ENCODE peak calls at places on chromosomes 5 and 9, in six cellular contexts. D is cardiac muscle cell, Z is thyroid gland, R is A549, W is colonic mucosa, J is endothelial cell of umbilical vein. A is an unnamed sample.

GRCh38 chr5:159883522-159883950 is 32.7 kb upstream of the ADRA1B start:
- DNase-seq in J (no peak), W (no peak), R (no peak), D (no peak), Z (no peak), A (peak; percentile 70)

GRCh38 chr5:5169466-5169865 is 29.3 kb downstream of the ADAMTS16 start:
- DNase-seq in R (no peak), J (no peak), W (no peak), D (no peak), Z (no peak), A (no peak)

GRCh38 chr5:1505506-1506241 is 18.1 kb downstream of the LPCAT1 start:
- DNase-seq in J (no peak), R (no peak), D (no peak), Z (no peak), W (no peak), A (no peak)

GRCh38 chr9:3434594-3434993 is 91.2 kb downstream of the RFX3 start:
- DNase-seq in J (no peak), R (no peak), W (no peak), Z (no peak), D (no peak), A (peak; percentile 55)

GRCh38 chr9:124133752-124134151 is 122.2 kb downstream of the LHX2 start:
- DNase-seq in D (peak; percentile 25), R (no peak), W (peak; percentile 64), Z (no peak), J (peak; percentile 68), A (no peak)

GRCh38 chr5:10724799-10725507 is 36.1 kb downstream of the DAP start:
- DNase-seq in D (no peak), R (peak; percentile 84), J (peak; percentile 97), W (no peak), Z (peak; percentile 39), A (peak; percentile 38)

GRCh38 chr5:94540856-94541494 is 77.4 kb downstream of the KIAA0825 start:
- DNase-seq in R (no peak), J (no peak), W (no peak), Z (no peak), D (no peak), A (no peak)

GRCh38 chr9:114894206-114894605 is 36.2 kb downstream of the TNFSF8 start:
- DNase-seq in D (no peak), J (no peak), R (no peak), W (no peak), Z (no peak), A (no peak)

GRCh38 chr9:137198748-137199276 is 1.7 kb downstream of the TPRN start:
- DNase-seq in J (no peak), R (no peak), W (peak; percentile 61), Z (no peak), D (no peak), A (no peak)

GRCh38 chr9:37953775-37954437 is 50.0 kb upstream of the SLC25A51 start:
- DNase-seq in J (peak; percentile 97), Z (no peak), D (no peak), W (no peak), R (peak; percentile 92), A (peak; percentile 87)
- H3K4me3 ChIP-seq in J (no peak overlapping the region), Z (no peak overlapping the region), D (no peak overlapping the region), W (no peak overlapping the region), R (no peak overlapping the region), A (no peak overlapping the region)

DNA sequence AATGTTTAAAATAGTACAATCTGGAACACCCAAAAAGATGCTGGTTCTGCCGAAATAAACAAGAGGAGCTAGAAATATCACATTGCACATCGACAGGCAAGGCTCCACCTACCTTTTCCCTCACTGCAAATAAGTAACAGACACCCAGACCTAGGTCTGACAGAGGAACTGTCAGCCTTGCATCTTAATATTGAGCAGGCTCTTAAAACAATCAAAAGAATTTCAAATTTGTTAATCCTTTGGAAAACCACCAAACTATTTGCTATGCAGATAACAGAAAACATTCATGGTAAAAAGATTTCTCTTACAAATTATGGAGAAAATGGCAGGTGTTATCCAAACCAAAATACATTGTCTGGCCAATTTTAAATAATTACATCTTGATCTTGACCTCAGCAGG is 71.3 kb downstream of the FRMD3 start:
- DNase-seq in W (no peak), J (no peak), R (no peak), D (no peak), Z (no peak), A (no peak)
- TF ChIP-seq CTCF in W (no peak), J (no peak), R (no peak), D (no peak), Z (no peak), A (no peak)

DNA sequence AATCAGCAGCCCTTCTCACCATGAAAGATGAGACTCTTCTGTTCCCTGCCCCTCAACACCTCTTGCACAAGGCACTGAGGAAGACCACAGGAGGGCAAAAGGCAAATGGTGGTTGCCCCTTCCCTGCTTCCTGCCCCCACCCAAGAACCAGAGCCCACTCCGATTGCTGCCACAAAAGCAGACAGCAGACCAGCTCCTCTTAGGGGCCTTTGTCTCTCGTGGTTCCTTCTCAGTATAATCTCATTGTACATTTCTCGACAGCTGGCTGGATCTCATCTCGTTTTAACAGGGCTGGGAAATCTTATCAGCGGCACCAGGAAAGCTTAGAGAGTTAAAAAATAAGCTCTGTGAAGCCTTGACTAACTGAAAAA is 1.1 kb downstream of the MVB12B start:
- DNase-seq in Z (no peak), D (no peak), W (no peak), R (no peak), J (no peak), A (no peak)
- H3K4me3 ChIP-seq in Z (no peak overlapping the region), D (peak overlapping the region; percentile 46), W (peak overlapping the region; percentile 49), R (peak overlapping the region; percentile 65), J (no peak overlapping the region), A (peak overlapping the region; percentile 68)

GRCh38 chr9:113572076-113572861 is 108.7 kb downstream of the RGS3 start:
- DNase-seq in R (no peak), Z (no peak), D (no peak), J (no peak), W (no peak), A (no peak)

GRCh38 chr9:113568481-113569321 is 105.2 kb downstream of the RGS3 start:
- DNase-seq in W (no peak), D (no peak), R (no peak), J (no peak), Z (no peak), A (no peak)

GRCh38 chr9:113569472-113570060 is 106.0 kb downstream of the RGS3 start:
- DNase-seq in Z (peak; percentile 63), R (no peak), W (no peak), J (no peak), D (no peak), A (no peak)

GRCh38 chr9:113570106-113570505 is 106.6 kb downstream of the RGS3 start:
- DNase-seq in J (no peak), Z (no peak), D (no peak), R (no peak), W (no peak), A (no peak)

DNA sequence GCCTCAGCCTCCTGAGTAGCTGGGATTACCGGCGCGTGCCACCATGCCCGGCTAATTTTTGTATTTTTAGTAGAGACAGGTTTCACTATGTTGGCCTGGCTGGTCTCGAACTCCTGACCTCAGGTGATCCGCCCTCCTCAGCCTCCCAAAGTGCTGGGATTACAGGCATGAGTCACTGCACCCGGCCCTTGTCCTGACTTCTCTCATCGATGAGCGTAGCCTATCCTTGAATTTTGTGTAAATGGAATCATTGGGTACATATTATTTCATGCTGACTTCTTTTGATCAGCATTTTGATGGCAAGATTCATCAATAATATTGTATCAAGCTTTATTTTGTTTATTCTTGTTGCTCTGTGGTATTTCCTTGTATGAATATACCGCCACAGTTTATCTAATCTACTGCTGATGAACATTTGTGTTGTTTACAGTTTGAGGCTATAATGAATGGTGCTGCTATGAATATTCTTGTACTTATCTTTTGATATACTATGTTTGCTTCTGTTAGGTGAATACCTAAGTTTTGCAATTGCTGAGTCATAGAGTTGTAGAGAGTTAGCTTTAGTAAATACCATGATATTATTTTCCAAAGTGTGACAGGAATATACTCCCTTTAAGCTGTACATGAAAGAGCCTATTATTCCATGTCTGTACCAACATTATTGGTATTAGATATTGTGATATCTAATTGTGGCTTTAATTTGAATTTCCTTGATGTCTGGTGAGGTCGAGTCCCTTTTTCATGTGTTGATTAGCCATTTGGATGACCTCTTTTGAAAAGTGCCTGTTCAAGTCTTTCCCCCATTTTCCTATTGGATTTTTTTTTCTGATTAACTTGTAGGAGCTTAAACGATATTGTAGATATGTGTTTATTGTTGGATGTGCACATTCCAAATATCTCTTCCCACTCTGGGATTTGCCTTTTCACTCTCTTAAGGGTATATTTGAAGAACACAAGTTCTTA is 107.5 kb downstream of the RGS3 start:
- DNase-seq in Z (no peak), R (no peak), W (no peak), J (no peak), D (no peak), A (no peak)
- TF ChIP-seq CTCF in Z (no peak), R (no peak), W (no peak), J (no peak), D (no peak), A (no peak)

GRCh38 chr5:126776499-126777256 is at the start of gene LMNB1:
- DNase-seq in Z (peak; percentile 96), R (peak; percentile 81), D (peak; percentile 97), J (peak; percentile 95), W (peak; percentile 97), A (peak; percentile 64)

GRCh38 chr5:126777257-126777973 is 479 bp downstream of the LMNB1 start:
- DNase-seq in D (peak; percentile 79), Z (peak; percentile 61), R (no peak), J (peak; percentile 72), W (peak; percentile 50), A (no peak)

GRCh38 chr5:126778675-126779403 is 1.9 kb downstream of the LMNB1 start:
- DNase-seq in J (no peak), R (no peak), W (no peak), D (no peak), Z (no peak), A (no peak)

GRCh38 chr5:126780165-126780827 is 3.4 kb downstream of the LMNB1 start:
- DNase-seq in R (peak; percentile 73), W (peak; percentile 47), Z (peak; percentile 34), J (peak; percentile 56), D (peak; percentile 65), A (peak; percentile 45)

GRCh38 chr5:126777974-126778674 is 1.2 kb downstream of the LMNB1 start:
- DNase-seq in W (peak; percentile 96), J (peak; percentile 98), R (peak; percentile 87), D (peak; percentile 94), Z (peak; percentile 71), A (peak; percentile 71)
- H3K4me3 ChIP-seq in W (peak overlapping the region; percentile 81), J (peak overlapping the region; percentile 58), R (peak overlapping the region; percentile 93), D (peak overlapping the region; percentile 62), Z (peak overlapping the region; percentile 36), A (peak overlapping the region; percentile 96)

DNA sequence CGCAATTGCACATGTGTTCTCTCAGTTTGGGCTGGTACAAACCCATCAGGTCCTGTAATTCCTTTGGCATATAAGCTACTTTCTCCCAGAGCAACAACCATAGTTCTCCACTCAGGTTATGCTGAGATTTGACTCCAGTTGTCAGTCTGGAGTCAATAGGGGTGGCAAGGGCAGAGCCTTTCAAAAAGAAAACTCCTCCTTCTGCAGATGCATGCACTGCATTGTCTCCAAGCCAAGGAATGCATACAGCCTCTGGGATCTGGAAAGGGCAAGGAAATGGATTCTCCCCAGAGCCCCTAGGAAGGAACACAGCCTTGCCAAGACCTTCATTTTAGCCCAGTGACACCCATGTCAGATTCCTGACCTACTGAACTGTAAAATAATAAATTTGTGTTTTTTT is 31.0 kb upstream of the GZMA start:
- DNase-seq in Z (no peak), W (no peak), D (no peak), R (no peak), J (no peak), A (no peak)
- TF ChIP-seq CTCF in Z (no peak), W (no peak), D (no peak), R (no peak), J (no peak), A (no peak)

GRCh38 chr5:43019293-43019614 is 20.9 kb downstream of the ANXA2R start:
- DNase-seq in Z (no peak), J (no peak), R (no peak), D (no peak), W (no peak), A (no peak)
- H3K4me3 ChIP-seq in Z (peak overlapping the region; percentile 1), J (peak overlapping the region; percentile 36), R (peak overlapping the region; percentile 55), D (peak overlapping the region; percentile 42), W (peak overlapping the region; percentile 55), A (peak overlapping the region; percentile 67)